ENCODE peak calls at places on chromosomes 6 and 20, in nine cellular contexts. G is WTC11; X is cardiac fibroblast; R is T-helper 2 cell treated with Interferon-gamma antibody and Interleukin-4, amounts not matched to agents 5 μg/mL and 100 μg/mL, for 36 hours; Y is Kasumi-1; N is naive thymus-derived CD8-positive, alpha-beta T cell; O is endothelial cell; W is COR-L47; E is stimulated activated naive CD4-positive, alpha-beta T cell. T is an unnamed sample.
A peak's percentile ranks its signal among the peaks of the same experiment; 100 is the strongest.

GRCh38 chr6:166318649-166319600 is 10.7 kb upstream of the PRR18 start:
- DNase-seq in G (no peak), X (no peak), R (no peak), Y (no peak), N (no peak), O (no peak), W (no peak), E (no peak), T (no peak)

GRCh38 chr20:22582386-22582959 is 1.9 kb downstream of the FOXA2 start:
- DNase-seq in G (peak; percentile 37), X (no peak), R (no peak), Y (no peak), N (no peak), O (peak; percentile 23), W (no peak), E (no peak), T (no peak)

GRCh38 chr6:157510329-157511188 is 129.6 kb downstream of the ZDHHC14 start:
- DNase-seq in G (no peak), X (no peak), R (no peak), Y (peak; percentile 56), N (no peak), O (no peak), W (no peak), E (no peak), T (no peak)

GRCh38 chr6:114151070-114151685 is 180.2 kb upstream of the HDAC2 start:
- DNase-seq in G (no peak), X (no peak), R (no peak), Y (no peak), N (no peak), O (no peak), W (no peak), E (no peak), T (no peak)

GRCh38 chr6:149933461-149933860 is 8.4 kb upstream of the ULBP2 start:
- DNase-seq in G (no peak), X (no peak), R (no peak), Y (no peak), N (no peak), O (no peak), W (no peak), E (no peak), T (no peak)

GRCh38 chr6:101761124-101761601 is 367.7 kb downstream of the GRIK2 start:
- DNase-seq in G (no peak), X (peak; percentile 90), R (no peak), Y (peak; percentile 39), N (no peak), O (no peak), W (no peak), E (no peak), T (peak; percentile 97)

GRCh38 chr6:165594584-165595333 is 68.3 kb downstream of the PDE10A start:
- DNase-seq in G (no peak), X (no peak), R (no peak), Y (no peak), N (no peak), O (no peak), W (no peak), E (no peak), T (no peak)

GRCh38 chr6:7087066-7087465 is 20.7 kb upstream of the RREB1 start:
- DNase-seq in G (no peak), X (peak; percentile 32), R (no peak), Y (peak; percentile 13), N (no peak), O (no peak), W (no peak), E (no peak), T (no peak)

GRCh38 chr20:7712661-7713060 is 227.6 kb downstream of the HAO1 start:
- DNase-seq in G (no peak), X (no peak), R (no peak), Y (no peak), N (no peak), O (no peak), W (no peak), E (no peak), T (no peak)

GRCh38 chr20:752263-752662 is 16.0 kb downstream of the SLC52A3 start:
- DNase-seq in G (no peak), X (no peak), R (no peak), Y (no peak), N (no peak), O (no peak), W (no peak), E (no peak), T (no peak)

GRCh38 chr6:38146021-38146657 is 326.6 kb downstream of the ZFAND3 start:
- DNase-seq in G (no peak), X (no peak), R (no peak), Y (no peak), N (no peak), O (no peak), W (no peak), E (no peak), T (no peak)

GRCh38 chr20:46118481-46119020 is 437 bp downstream of the CD40 start:
- DNase-seq in G (peak; percentile 57), X (no peak), R (no peak), Y (no peak), N (no peak), O (peak; percentile 48), W (no peak), E (no peak), T (no peak)

GRCh38 chr6:156009656-156010055 is 554.0 kb upstream of the NOX3 start:
- DNase-seq in G (no peak), X (no peak), R (no peak), Y (no peak), N (no peak), O (no peak), W (no peak), E (no peak), T (no peak)

T was measured in amniotic epithelial cell.